ENCODE peak calls at places on chromosomes 11 and 22, in nine cellular contexts. R is kidney, M is OCI-LY7, L is fibroblast of lung, P is spleen, Y is astrocyte of the spinal cord, S is lower leg skin, K is GM06990, Q is fibroblast of the aortic adventitia. G is an unnamed sample.

GRCh38 chr22:30453731-30454510 is 17.9 kb downstream of the SEC14L3 start:
- DNase-seq in R (no peak), M (no peak), L (no peak), P (no peak), Y (no peak), S (no peak), K (no peak), Q (no peak), G (peak)

GRCh38 chr11:31725176-31725575 is 85.9 kb downstream of the PAX6 start:
- DNase-seq in R (no peak), M (no peak), L (peak), P (no peak), Y (peak), S (no peak), K (no peak), Q (peak), G (peak)

GRCh38 chr11:45688472-45689033 is 23.1 kb upstream of the CHST1 start:
- DNase-seq in R (no peak), M (no peak), L (no peak), P (peak), Y (no peak), S (peak), K (no peak), Q (no peak), G (no peak)

GRCh38 chr22:46066691-46067090 is 83.6 kb upstream of the PPARA start:
- DNase-seq in R (peak), M (no peak), L (peak), P (peak), Y (peak), S (peak), K (no peak), Q (peak), G (no peak)

GRCh38 chr22:31120230-31120629 is 2.5 kb upstream of the INPP5J start:
- DNase-seq in R (no peak), M (no peak), L (no peak), P (peak), Y (no peak), S (no peak), K (no peak), Q (no peak), G (no peak)

GRCh38 chr11:17414317-17414737 is 25.9 kb upstream of the KCNJ11 start:
- DNase-seq in R (no peak), M (no peak), L (no peak), P (peak), Y (no peak), S (no peak), K (no peak), Q (no peak), G (no peak)

GRCh38 chr22:17411213-17411612 is 42.0 kb downstream of the CECR2 start:
- DNase-seq in R (no peak), M (no peak), L (peak), P (no peak), Y (no peak), S (no peak), K (no peak), Q (peak), G (peak)

GRCh38 chr22:44988671-44989070 is 21.1 kb downstream of the PHF21B start:
- DNase-seq in R (no peak), M (no peak), L (no peak), P (no peak), Y (no peak), S (no peak), K (no peak), Q (no peak), G (no peak)

GRCh38 chr22:50443801-50444625 is 30.8 kb downstream of the SBF1 start:
- DNase-seq in R (peak), M (no peak), L (no peak), P (no peak), Y (no peak), S (no peak), K (no peak), Q (no peak), G (no peak)

GRCh38 chr22:18068381-18068988 is 9.3 kb upstream of the PEX26 start:
- DNase-seq in R (no peak), M (no peak), L (peak), P (no peak), Y (no peak), S (no peak), K (no peak), Q (peak), G (peak)

GRCh38 chr11:134153147-134153905 is 70.4 kb downstream of the NCAPD3 start:
- DNase-seq in R (no peak), M (no peak), L (no peak), P (no peak), Y (no peak), S (no peak), K (no peak), Q (no peak), G (no peak)

DNA sequence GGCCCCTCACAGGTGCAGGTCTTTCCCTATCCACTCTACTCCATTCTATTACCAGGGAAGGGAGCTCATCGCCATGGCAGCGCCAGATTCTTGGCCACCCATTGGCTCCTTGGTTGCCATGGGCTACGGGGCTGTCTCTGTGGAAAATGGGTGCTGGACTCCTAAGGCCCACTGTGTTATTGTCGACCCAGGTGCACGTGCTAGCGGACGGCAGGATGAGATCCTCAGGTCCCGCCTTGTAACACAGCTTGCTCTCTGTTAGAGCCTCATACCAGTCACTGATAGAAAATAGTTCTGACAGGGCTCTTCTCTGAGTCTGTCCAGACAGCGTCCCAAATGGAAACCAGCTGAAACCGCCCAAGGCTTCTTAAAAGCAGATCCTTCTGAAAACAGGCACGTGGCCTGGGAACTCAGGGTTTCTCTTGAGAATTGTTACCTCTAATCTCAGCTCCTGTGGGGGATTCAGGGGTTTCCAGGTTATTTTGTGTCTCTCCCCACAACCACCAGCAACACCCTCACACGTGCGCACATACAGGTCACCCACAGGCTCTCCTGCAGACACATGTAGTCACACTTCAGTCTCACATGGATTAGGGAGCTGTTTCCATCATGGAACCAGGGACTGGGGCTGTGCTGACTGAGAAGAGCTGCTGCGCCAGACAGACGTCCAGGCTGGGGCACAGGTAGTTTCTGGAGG is 1.5 kb downstream of the TUB start:
- DNase-seq in R (no peak), M (no peak), L (no peak), P (peak), Y (no peak), S (no peak), K (no peak), Q (peak), G (no peak)
- H3K4me3 ChIP-seq in R (peak), M (no peak), L (no peak), P (no peak), Y (no peak), S (no peak), K (no peak), Q (peak), G (no peak)

DNA sequence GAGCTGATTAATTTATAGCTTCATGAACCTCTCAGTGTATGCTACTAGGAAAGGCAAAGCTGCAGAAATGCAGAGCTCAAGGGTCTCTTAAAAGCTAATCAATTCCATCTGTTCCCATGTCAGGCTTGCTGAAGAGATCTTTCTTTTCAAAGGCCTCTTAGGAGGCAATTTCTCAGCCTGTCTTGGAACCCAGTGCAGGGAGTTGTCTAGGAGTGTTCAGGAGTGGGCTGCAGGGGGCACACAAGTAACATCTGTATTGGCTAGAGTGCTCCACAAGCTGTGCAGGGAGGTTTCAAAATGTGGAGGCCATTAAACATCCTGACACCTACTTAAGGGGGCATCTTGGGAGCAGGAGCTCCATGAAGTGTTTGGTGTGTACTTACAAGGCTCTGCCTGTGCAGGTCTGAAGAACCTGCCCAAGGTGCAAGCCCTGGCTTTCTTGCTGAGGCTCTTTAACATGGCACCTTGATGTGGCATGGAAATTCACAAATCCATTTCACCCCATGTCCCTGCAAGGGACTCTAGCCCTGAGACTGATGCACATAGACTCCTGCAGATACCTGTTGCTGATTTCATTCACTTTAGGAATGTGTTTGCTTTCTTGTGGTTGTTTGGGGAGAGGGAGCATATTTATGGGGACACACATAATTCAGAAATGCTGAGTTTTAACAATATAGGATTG is 134.7 kb downstream of the ME3 start:
- DNase-seq in R (no peak), M (no peak), L (no peak), P (no peak), Y (peak), S (no peak), K (no peak), Q (peak), G (peak)
- TF ChIP-seq CTCF in R (no peak), M (no peak), L (no peak), P (no peak), Y (no peak), S (no peak), K (no peak), Q (peak), G (no peak)

GRCh38 chr22:48086246-48086645 is 1323.8 kb downstream of the TBC1D22A start:
- DNase-seq in R (no peak), M (no peak), L (no peak), P (no peak), Y (no peak), S (no peak), K (no peak), Q (no peak), G (no peak)

GRCh38 chr22:48083502-48083901 is 1321.1 kb downstream of the TBC1D22A start:
- DNase-seq in R (no peak), M (no peak), L (no peak), P (peak), Y (no peak), S (no peak), K (peak), Q (no peak), G (no peak)

GRCh38 chr22:48084749-48085090 is 1322.3 kb downstream of the TBC1D22A start:
- DNase-seq in R (no peak), M (no peak), L (no peak), P (no peak), Y (no peak), S (no peak), K (no peak), Q (no peak), G (no peak)

GRCh38 chr22:48082284-48082683 is 1319.8 kb downstream of the TBC1D22A start:
- DNase-seq in R (no peak), M (no peak), L (no peak), P (peak), Y (no peak), S (no peak), K (no peak), Q (no peak), G (no peak)

GRCh38 chr22:48084041-48084748 is 1321.7 kb downstream of the TBC1D22A start:
- DNase-seq in R (no peak), M (peak), L (no peak), P (peak), Y (no peak), S (no peak), K (peak), Q (no peak), G (no peak)
- H3K4me3 ChIP-seq in R (no peak), M (no peak), L (no peak), P (no peak), Y (no peak), S (no peak), K (no peak), Q (no peak), G (no peak)

GRCh38 chr11:74025467-74026166 is 16.7 kb upstream of the UCP3 start:
- DNase-seq in R (no peak), M (no peak), L (peak), P (no peak), Y (peak), S (no peak), K (no peak), Q (no peak), G (peak)
- TF ChIP-seq CTCF in R (no peak), M (no peak), L (no peak), P (no peak), Y (no peak), S (no peak), K (no peak), Q (no peak), G (no peak)

DNA sequence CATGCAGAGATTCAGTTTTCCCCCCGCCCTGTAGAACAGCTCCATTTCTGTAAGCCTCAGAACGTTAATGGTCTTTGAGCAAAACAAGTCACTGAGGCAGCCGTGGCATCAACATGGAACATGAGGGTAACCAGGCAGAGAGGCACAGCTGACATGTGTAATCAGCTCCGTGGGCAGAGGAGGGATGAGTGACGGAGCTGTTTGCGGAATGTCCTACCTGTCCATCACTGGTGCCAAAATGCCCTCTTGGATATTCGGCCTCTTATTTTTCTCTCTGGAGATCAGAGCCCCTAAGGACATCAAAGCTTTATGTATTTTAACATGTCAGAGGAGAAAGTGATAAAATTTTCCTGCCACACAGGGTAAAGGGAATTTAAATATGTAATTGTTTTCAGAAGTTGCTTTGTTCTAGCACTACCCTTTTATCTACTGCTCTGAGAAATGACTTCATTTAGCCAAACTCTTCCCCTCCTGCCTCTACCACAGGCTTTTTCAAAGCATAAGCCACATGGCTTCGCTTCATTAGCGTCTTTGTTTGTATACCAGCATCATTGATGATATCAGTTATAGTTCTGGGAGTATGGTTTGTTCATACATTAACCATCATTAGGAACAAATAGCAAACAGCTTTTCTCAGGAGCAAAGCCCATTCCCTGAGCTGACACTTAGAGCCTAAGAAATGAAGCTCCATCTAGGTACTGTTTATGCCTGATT is 32.9 kb downstream of the C11orf71 start:
- DNase-seq in R (no peak), M (no peak), L (peak), P (no peak), Y (no peak), S (no peak), K (no peak), Q (no peak), G (peak)
- H3K4me3 ChIP-seq in R (no peak), M (no peak), L (no peak), P (no peak), Y (no peak), S (no peak), K (no peak), Q (no peak), G (peak)

GRCh38 chr11:60836866-60837510 is 4.9 kb upstream of the CCDC86 start:
- DNase-seq in R (no peak), M (no peak), L (no peak), P (no peak), Y (no peak), S (no peak), K (no peak), Q (no peak), G (no peak)

GRCh38 chr11:60835472-60835871 is 6.4 kb upstream of the CCDC86 start:
- DNase-seq in R (no peak), M (no peak), L (no peak), P (no peak), Y (no peak), S (no peak), K (no peak), Q (peak), G (no peak)

GRCh38 chr11:60834742-60835141 is 7.2 kb upstream of the CCDC86 start:
- DNase-seq in R (no peak), M (no peak), L (no peak), P (no peak), Y (no peak), S (no peak), K (no peak), Q (no peak), G (no peak)

GRCh38 chr11:60840711-60841430 is 1.0 kb upstream of the CCDC86 start:
- DNase-seq in R (no peak), M (no peak), L (peak), P (no peak), Y (peak), S (no peak), K (no peak), Q (peak), G (peak)

DNA sequence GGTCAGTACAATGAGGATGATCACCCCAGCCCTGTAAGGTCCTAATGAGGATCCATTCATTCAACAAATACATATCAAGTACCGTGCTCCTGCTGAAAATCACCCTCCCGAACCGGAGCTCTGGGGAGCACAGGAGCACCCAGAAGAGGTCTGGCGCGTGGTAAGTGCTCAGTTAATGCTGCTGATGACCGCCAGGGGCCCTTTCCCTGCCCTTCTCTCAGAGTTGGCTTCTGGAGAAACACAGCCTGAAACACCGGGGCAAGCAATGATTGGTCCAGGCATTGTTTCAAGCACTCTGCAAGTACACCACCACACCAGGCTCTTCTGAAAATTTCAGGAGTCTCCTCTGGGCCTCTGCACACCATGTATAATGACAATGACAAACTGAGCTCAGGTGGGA is 3.8 kb upstream of the CCDC86 start:
- DNase-seq in R (no peak), M (peak), L (no peak), P (no peak), Y (no peak), S (no peak), K (no peak), Q (peak), G (peak)
- TF ChIP-seq CTCF in R (no peak), M (peak), L (no peak), P (no peak), Y (peak), S (no peak), K (peak), Q (peak), G (peak)

DNA sequence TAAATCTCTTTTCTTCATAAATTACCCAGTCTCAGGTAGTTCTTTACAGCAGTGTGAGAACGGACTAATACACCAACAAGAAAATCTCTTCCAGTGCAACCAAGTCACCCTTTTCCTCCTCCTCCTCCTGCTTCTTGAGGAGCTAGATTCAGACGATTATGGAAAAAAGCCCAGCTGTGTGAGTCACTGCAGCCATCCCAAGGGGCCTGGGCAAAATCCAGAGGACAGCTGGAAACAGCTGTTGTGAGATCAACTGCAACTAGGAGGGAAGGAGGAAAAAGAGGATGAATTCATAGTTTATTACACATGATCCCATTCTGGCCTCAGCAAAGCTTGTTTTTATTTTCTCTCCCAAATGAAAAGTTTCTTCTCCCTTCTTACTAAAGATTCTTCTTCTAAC is 32.9 kb downstream of the RBFOX2 start:
- DNase-seq in R (peak), M (no peak), L (peak), P (no peak), Y (peak), S (peak), K (no peak), Q (peak), G (peak)
- H3K4me3 ChIP-seq in R (no peak), M (no peak), L (no peak), P (no peak), Y (no peak), S (no peak), K (no peak), Q (no peak), G (no peak)

DNA sequence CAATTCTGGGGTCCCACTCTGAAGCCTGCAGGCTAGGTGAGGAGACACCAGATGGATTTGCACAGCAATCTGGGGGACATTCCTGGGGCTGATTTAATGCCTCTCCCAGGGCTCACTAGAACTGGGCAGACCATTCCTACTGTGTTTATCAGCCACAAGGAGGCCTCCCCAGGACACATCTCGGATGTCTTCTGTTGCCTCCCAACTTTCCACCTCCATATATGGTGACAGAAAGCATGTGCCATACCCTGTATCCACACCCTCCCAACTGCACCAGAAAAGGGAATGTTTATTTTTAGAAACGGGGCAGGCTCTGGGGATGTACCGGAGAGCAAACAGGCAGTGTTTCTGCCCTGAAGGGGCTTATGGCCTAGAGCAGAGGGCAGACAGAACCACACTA is 181.8 kb downstream of the CSNK2A3 start:
- DNase-seq in R (no peak), M (no peak), L (peak), P (no peak), Y (peak), S (no peak), K (no peak), Q (no peak), G (no peak)
- TF ChIP-seq CTCF in R (no peak), M (no peak), L (no peak), P (no peak), Y (no peak), S (no peak), K (no peak), Q (no peak), G (no peak)

G was measured in cardiac fibroblast.